ENCODE peak calls at places on chromosomes 12 and 14, in nine cellular contexts. One of them, this sample, is unnamed.

GRCh38 chr12:94689002-94689645 is 38.8 kb upstream of the TMCC3 start:
- DNase-seq in NCI-H1092 treated with DMSO at 0.1 percent for 48 hours: no peak
- DNase-seq in hepatic stellate cell: peak; percentile 19
- DNase-seq in GM19239: no peak
- DNase-seq in naive thymus-derived CD4-positive, alpha-beta T cell: no peak
- DNase-seq in epithelial cell of prostate: no peak
- DNase-seq in posterior cingulate gyrus: no peak
- DNase-seq in substantia nigra: no peak
- DNase-seq in stimulated activated CD8-positive, alpha-beta memory T cell treated with anti-CD3 and anti-CD28 coated beads, Interleukin-2, amount 100 ng/mL, for 48 hours: no peak
- DNase-seq in this sample: no peak

GRCh38 chr14:71592361-71592760 is 339.9 kb upstream of the RGS6 start:
- DNase-seq in epithelial cell of prostate: no peak
- DNase-seq in stimulated activated CD8-positive, alpha-beta memory T cell treated with anti-CD3 and anti-CD28 coated beads, Interleukin-2, amount 100 ng/mL, for 48 hours: no peak
- DNase-seq in hepatic stellate cell: no peak
- DNase-seq in GM19239: no peak
- DNase-seq in NCI-H1092 treated with DMSO at 0.1 percent for 48 hours: no peak
- DNase-seq in posterior cingulate gyrus: no peak
- DNase-seq in naive thymus-derived CD4-positive, alpha-beta T cell: no peak
- DNase-seq in substantia nigra: no peak
- DNase-seq in this sample: no peak

GRCh38 chr14:50666772-50667490 is 1.2 kb downstream of the SAV1 start:
- DNase-seq in posterior cingulate gyrus: no peak
- DNase-seq in substantia nigra: no peak
- DNase-seq in epithelial cell of prostate: no peak
- DNase-seq in GM19239: no peak
- DNase-seq in naive thymus-derived CD4-positive, alpha-beta T cell: peak; percentile 69
- DNase-seq in hepatic stellate cell: no peak
- DNase-seq in stimulated activated CD8-positive, alpha-beta memory T cell treated with anti-CD3 and anti-CD28 coated beads, Interleukin-2, amount 100 ng/mL, for 48 hours: no peak
- DNase-seq in NCI-H1092 treated with DMSO at 0.1 percent for 48 hours: peak; percentile 30
- DNase-seq in this sample: no peak

GRCh38 chr14:92473947-92474535 is 39.5 kb upstream of the RIN3 start:
- DNase-seq in substantia nigra: no peak
- DNase-seq in stimulated activated CD8-positive, alpha-beta memory T cell treated with anti-CD3 and anti-CD28 coated beads, Interleukin-2, amount 100 ng/mL, for 48 hours: no peak
- DNase-seq in naive thymus-derived CD4-positive, alpha-beta T cell: no peak
- DNase-seq in epithelial cell of prostate: no peak
- DNase-seq in posterior cingulate gyrus: no peak
- DNase-seq in GM19239: no peak
- DNase-seq in NCI-H1092 treated with DMSO at 0.1 percent for 48 hours: no peak
- DNase-seq in hepatic stellate cell: no peak
- DNase-seq in this sample: no peak

GRCh38 chr12:49873361-49873934 is 30.3 kb downstream of the FAIM2 start:
- DNase-seq in substantia nigra: no peak
- DNase-seq in naive thymus-derived CD4-positive, alpha-beta T cell: no peak
- DNase-seq in epithelial cell of prostate: no peak
- DNase-seq in posterior cingulate gyrus: no peak
- DNase-seq in stimulated activated CD8-positive, alpha-beta memory T cell treated with anti-CD3 and anti-CD28 coated beads, Interleukin-2, amount 100 ng/mL, for 48 hours: no peak
- DNase-seq in GM19239: no peak
- DNase-seq in hepatic stellate cell: no peak
- DNase-seq in NCI-H1092 treated with DMSO at 0.1 percent for 48 hours: no peak
- DNase-seq in this sample: no peak

GRCh38 chr12:47818382-47818700 is 1.4 kb downstream of the HDAC7 start:
- DNase-seq in NCI-H1092 treated with DMSO at 0.1 percent for 48 hours: no peak
- DNase-seq in posterior cingulate gyrus: no peak
- DNase-seq in hepatic stellate cell: peak; percentile 50
- DNase-seq in stimulated activated CD8-positive, alpha-beta memory T cell treated with anti-CD3 and anti-CD28 coated beads, Interleukin-2, amount 100 ng/mL, for 48 hours: no peak
- DNase-seq in naive thymus-derived CD4-positive, alpha-beta T cell: no peak
- DNase-seq in GM19239: no peak
- DNase-seq in substantia nigra: no peak
- DNase-seq in epithelial cell of prostate: no peak
- DNase-seq in this sample: no peak

GRCh38 chr14:21382886-21383847 is 652 bp downstream of the SUPT16H start:
- DNase-seq in naive thymus-derived CD4-positive, alpha-beta T cell: peak; percentile 33
- DNase-seq in posterior cingulate gyrus: no peak
- DNase-seq in epithelial cell of prostate: no peak
- DNase-seq in hepatic stellate cell: peak; percentile 51
- DNase-seq in GM19239: no peak
- DNase-seq in NCI-H1092 treated with DMSO at 0.1 percent for 48 hours: peak; percentile 74
- DNase-seq in substantia nigra: no peak
- DNase-seq in stimulated activated CD8-positive, alpha-beta memory T cell treated with anti-CD3 and anti-CD28 coated beads, Interleukin-2, amount 100 ng/mL, for 48 hours: peak; percentile 36
- DNase-seq in this sample: peak; percentile 20

GRCh38 chr14:54349713-54350112 is 47.1 kb upstream of the CDKN3 start:
- DNase-seq in GM19239: no peak
- DNase-seq in stimulated activated CD8-positive, alpha-beta memory T cell treated with anti-CD3 and anti-CD28 coated beads, Interleukin-2, amount 100 ng/mL, for 48 hours: no peak
- DNase-seq in epithelial cell of prostate: no peak
- DNase-seq in naive thymus-derived CD4-positive, alpha-beta T cell: no peak
- DNase-seq in posterior cingulate gyrus: no peak
- DNase-seq in NCI-H1092 treated with DMSO at 0.1 percent for 48 hours: peak; percentile 38
- DNase-seq in substantia nigra: no peak
- DNase-seq in hepatic stellate cell: no peak
- DNase-seq in this sample: no peak

GRCh38 chr12:8840938-8841633 is 18.7 kb downstream of the A2ML1 start:
- DNase-seq in NCI-H1092 treated with DMSO at 0.1 percent for 48 hours: no peak
- DNase-seq in GM19239: no peak
- DNase-seq in hepatic stellate cell: no peak
- DNase-seq in posterior cingulate gyrus: no peak
- DNase-seq in naive thymus-derived CD4-positive, alpha-beta T cell: no peak
- DNase-seq in stimulated activated CD8-positive, alpha-beta memory T cell treated with anti-CD3 and anti-CD28 coated beads, Interleukin-2, amount 100 ng/mL, for 48 hours: no peak
- DNase-seq in substantia nigra: no peak
- DNase-seq in epithelial cell of prostate: no peak
- DNase-seq in this sample: no peak

GRCh38 chr12:74538491-74539258 is 1.0 kb downstream of the ATXN7L3B start:
- DNase-seq in stimulated activated CD8-positive, alpha-beta memory T cell treated with anti-CD3 and anti-CD28 coated beads, Interleukin-2, amount 100 ng/mL, for 48 hours: no peak
- DNase-seq in naive thymus-derived CD4-positive, alpha-beta T cell: peak; percentile 61
- DNase-seq in GM19239: no peak
- DNase-seq in posterior cingulate gyrus: no peak
- DNase-seq in substantia nigra: no peak
- DNase-seq in hepatic stellate cell: no peak
- DNase-seq in NCI-H1092 treated with DMSO at 0.1 percent for 48 hours: no peak
- DNase-seq in epithelial cell of prostate: no peak
- DNase-seq in this sample: no peak

GRCh38 chr12:27693403-27693802 is 2.8 kb upstream of the REP15 start:
- DNase-seq in posterior cingulate gyrus: no peak
- DNase-seq in NCI-H1092 treated with DMSO at 0.1 percent for 48 hours: no peak
- DNase-seq in epithelial cell of prostate: no peak
- DNase-seq in GM19239: no peak
- DNase-seq in stimulated activated CD8-positive, alpha-beta memory T cell treated with anti-CD3 and anti-CD28 coated beads, Interleukin-2, amount 100 ng/mL, for 48 hours: no peak
- DNase-seq in naive thymus-derived CD4-positive, alpha-beta T cell: no peak
- DNase-seq in substantia nigra: no peak
- DNase-seq in hepatic stellate cell: no peak
- DNase-seq in this sample: no peak

GRCh38 chr12:48023386-48023785 is 19.1 kb upstream of the COL2A1 start:
- DNase-seq in naive thymus-derived CD4-positive, alpha-beta T cell: no peak
- DNase-seq in epithelial cell of prostate: no peak
- DNase-seq in stimulated activated CD8-positive, alpha-beta memory T cell treated with anti-CD3 and anti-CD28 coated beads, Interleukin-2, amount 100 ng/mL, for 48 hours: no peak
- DNase-seq in posterior cingulate gyrus: no peak
- DNase-seq in GM19239: no peak
- DNase-seq in NCI-H1092 treated with DMSO at 0.1 percent for 48 hours: peak; percentile 53
- DNase-seq in substantia nigra: no peak
- DNase-seq in hepatic stellate cell: no peak
- DNase-seq in this sample: no peak

GRCh38 chr12:6927999-6928702 is 392 bp downstream of the ATN1 start:
- DNase-seq in posterior cingulate gyrus: no peak
- DNase-seq in GM19239: no peak
- DNase-seq in epithelial cell of prostate: no peak
- DNase-seq in hepatic stellate cell: no peak
- DNase-seq in substantia nigra: no peak
- DNase-seq in naive thymus-derived CD4-positive, alpha-beta T cell: no peak
- DNase-seq in NCI-H1092 treated with DMSO at 0.1 percent for 48 hours: no peak
- DNase-seq in stimulated activated CD8-positive, alpha-beta memory T cell treated with anti-CD3 and anti-CD28 coated beads, Interleukin-2, amount 100 ng/mL, for 48 hours: no peak
- DNase-seq in this sample: peak; percentile 56

GRCh38 chr12:54000105-54000773 is at the start of gene HOXC9:
- DNase-seq in hepatic stellate cell: no peak
- DNase-seq in stimulated activated CD8-positive, alpha-beta memory T cell treated with anti-CD3 and anti-CD28 coated beads, Interleukin-2, amount 100 ng/mL, for 48 hours: no peak
- DNase-seq in NCI-H1092 treated with DMSO at 0.1 percent for 48 hours: no peak
- DNase-seq in naive thymus-derived CD4-positive, alpha-beta T cell: no peak
- DNase-seq in epithelial cell of prostate: no peak
- DNase-seq in GM19239: no peak
- DNase-seq in posterior cingulate gyrus: no peak
- DNase-seq in substantia nigra: no peak
- DNase-seq in this sample: no peak

GRCh38 chr12:74963304-74963703 is 246.3 kb downstream of the KCNC2 start:
- DNase-seq in stimulated activated CD8-positive, alpha-beta memory T cell treated with anti-CD3 and anti-CD28 coated beads, Interleukin-2, amount 100 ng/mL, for 48 hours: no peak
- DNase-seq in hepatic stellate cell: no peak
- DNase-seq in substantia nigra: no peak
- DNase-seq in NCI-H1092 treated with DMSO at 0.1 percent for 48 hours: no peak
- DNase-seq in GM19239: no peak
- DNase-seq in epithelial cell of prostate: no peak
- DNase-seq in naive thymus-derived CD4-positive, alpha-beta T cell: no peak
- DNase-seq in posterior cingulate gyrus: no peak
- DNase-seq in this sample: no peak

GRCh38 chr12:120709976-120710804 is at the start of gene UNC119B:
- DNase-seq in posterior cingulate gyrus: peak; percentile 73
- DNase-seq in substantia nigra: peak; percentile 30
- DNase-seq in epithelial cell of prostate: no peak
- DNase-seq in GM19239: peak; percentile 71
- DNase-seq in stimulated activated CD8-positive, alpha-beta memory T cell treated with anti-CD3 and anti-CD28 coated beads, Interleukin-2, amount 100 ng/mL, for 48 hours: peak; percentile 67
- DNase-seq in hepatic stellate cell: peak; percentile 83
- DNase-seq in NCI-H1092 treated with DMSO at 0.1 percent for 48 hours: peak; percentile 17
- DNase-seq in naive thymus-derived CD4-positive, alpha-beta T cell: peak; percentile 62
- DNase-seq in this sample: peak; percentile 86

GRCh38 chr14:74402264-74403251 is 23.5 kb downstream of the SYNDIG1L start:
- DNase-seq in posterior cingulate gyrus: no peak
- DNase-seq in epithelial cell of prostate: no peak
- DNase-seq in GM19239: no peak
- DNase-seq in naive thymus-derived CD4-positive, alpha-beta T cell: no peak
- DNase-seq in hepatic stellate cell: no peak
- DNase-seq in substantia nigra: no peak
- DNase-seq in stimulated activated CD8-positive, alpha-beta memory T cell treated with anti-CD3 and anti-CD28 coated beads, Interleukin-2, amount 100 ng/mL, for 48 hours: no peak
- DNase-seq in NCI-H1092 treated with DMSO at 0.1 percent for 48 hours: no peak
- DNase-seq in this sample: no peak

GRCh38 chr12:124686001-124686884 is 118.8 kb upstream of the NCOR2 start:
- DNase-seq in posterior cingulate gyrus: no peak
- DNase-seq in epithelial cell of prostate: no peak
- DNase-seq in naive thymus-derived CD4-positive, alpha-beta T cell: no peak
- DNase-seq in stimulated activated CD8-positive, alpha-beta memory T cell treated with anti-CD3 and anti-CD28 coated beads, Interleukin-2, amount 100 ng/mL, for 48 hours: no peak
- DNase-seq in NCI-H1092 treated with DMSO at 0.1 percent for 48 hours: no peak
- DNase-seq in GM19239: no peak
- DNase-seq in hepatic stellate cell: peak; percentile 71
- DNase-seq in substantia nigra: no peak
- DNase-seq in this sample: no peak

GRCh38 chr12:13452955-13453570 is 256.5 kb downstream of the EMP1 start:
- DNase-seq in posterior cingulate gyrus: no peak
- DNase-seq in naive thymus-derived CD4-positive, alpha-beta T cell: no peak
- DNase-seq in NCI-H1092 treated with DMSO at 0.1 percent for 48 hours: peak; percentile 39
- DNase-seq in hepatic stellate cell: no peak
- DNase-seq in substantia nigra: no peak
- DNase-seq in GM19239: no peak
- DNase-seq in epithelial cell of prostate: no peak
- DNase-seq in stimulated activated CD8-positive, alpha-beta memory T cell treated with anti-CD3 and anti-CD28 coated beads, Interleukin-2, amount 100 ng/mL, for 48 hours: no peak
- DNase-seq in this sample: no peak

GRCh38 chr14:105475269-105475915 is 771 bp downstream of the CRIP2 start:
- DNase-seq in stimulated activated CD8-positive, alpha-beta memory T cell treated with anti-CD3 and anti-CD28 coated beads, Interleukin-2, amount 100 ng/mL, for 48 hours: no peak
- DNase-seq in naive thymus-derived CD4-positive, alpha-beta T cell: no peak
- DNase-seq in epithelial cell of prostate: no peak
- DNase-seq in GM19239: no peak
- DNase-seq in posterior cingulate gyrus: no peak
- DNase-seq in hepatic stellate cell: peak; percentile 64
- DNase-seq in NCI-H1092 treated with DMSO at 0.1 percent for 48 hours: peak; percentile 71
- DNase-seq in substantia nigra: no peak
- DNase-seq in this sample: no peak

GRCh38 chr12:12872139-12872933 is 19.0 kb upstream of the GPRC5A start:
- DNase-seq in hepatic stellate cell: peak; percentile 58
- DNase-seq in naive thymus-derived CD4-positive, alpha-beta T cell: no peak
- DNase-seq in substantia nigra: no peak
- DNase-seq in posterior cingulate gyrus: no peak
- DNase-seq in NCI-H1092 treated with DMSO at 0.1 percent for 48 hours: no peak
- DNase-seq in epithelial cell of prostate: peak; percentile 96
- DNase-seq in GM19239: no peak
- DNase-seq in stimulated activated CD8-positive, alpha-beta memory T cell treated with anti-CD3 and anti-CD28 coated beads, Interleukin-2, amount 100 ng/mL, for 48 hours: no peak
- DNase-seq in this sample: no peak

GRCh38 chr12:45214739-45215418 is 1.0 kb upstream of the ANO6 start:
- DNase-seq in substantia nigra: no peak
- DNase-seq in epithelial cell of prostate: no peak
- DNase-seq in stimulated activated CD8-positive, alpha-beta memory T cell treated with anti-CD3 and anti-CD28 coated beads, Interleukin-2, amount 100 ng/mL, for 48 hours: no peak
- DNase-seq in posterior cingulate gyrus: no peak
- DNase-seq in GM19239: no peak
- DNase-seq in hepatic stellate cell: no peak
- DNase-seq in NCI-H1092 treated with DMSO at 0.1 percent for 48 hours: no peak
- DNase-seq in naive thymus-derived CD4-positive, alpha-beta T cell: no peak
- DNase-seq in this sample: no peak

GRCh38 chr14:20417250-20418186 is 4.2 kb upstream of the TEP1 start:
- DNase-seq in NCI-H1092 treated with DMSO at 0.1 percent for 48 hours: peak; percentile 75
- DNase-seq in stimulated activated CD8-positive, alpha-beta memory T cell treated with anti-CD3 and anti-CD28 coated beads, Interleukin-2, amount 100 ng/mL, for 48 hours: no peak
- DNase-seq in GM19239: no peak
- DNase-seq in naive thymus-derived CD4-positive, alpha-beta T cell: no peak
- DNase-seq in posterior cingulate gyrus: no peak
- DNase-seq in substantia nigra: no peak
- DNase-seq in hepatic stellate cell: no peak
- DNase-seq in epithelial cell of prostate: no peak
- DNase-seq in this sample: no peak

GRCh38 chr14:80946187-80946586 is 4.6 kb upstream of the CEP128 start:
- DNase-seq in naive thymus-derived CD4-positive, alpha-beta T cell: no peak
- DNase-seq in posterior cingulate gyrus: no peak
- DNase-seq in stimulated activated CD8-positive, alpha-beta memory T cell treated with anti-CD3 and anti-CD28 coated beads, Interleukin-2, amount 100 ng/mL, for 48 hours: no peak
- DNase-seq in NCI-H1092 treated with DMSO at 0.1 percent for 48 hours: no peak
- DNase-seq in GM19239: no peak
- DNase-seq in epithelial cell of prostate: peak; percentile 45
- DNase-seq in hepatic stellate cell: no peak
- DNase-seq in substantia nigra: no peak
- DNase-seq in this sample: no peak

GRCh38 chr14:66600416-66600815 is 92.5 kb downstream of the GPHN start:
- DNase-seq in GM19239: no peak
- DNase-seq in posterior cingulate gyrus: no peak
- DNase-seq in substantia nigra: no peak
- DNase-seq in epithelial cell of prostate: no peak
- DNase-seq in naive thymus-derived CD4-positive, alpha-beta T cell: no peak
- DNase-seq in stimulated activated CD8-positive, alpha-beta memory T cell treated with anti-CD3 and anti-CD28 coated beads, Interleukin-2, amount 100 ng/mL, for 48 hours: no peak
- DNase-seq in NCI-H1092 treated with DMSO at 0.1 percent for 48 hours: no peak
- DNase-seq in hepatic stellate cell: no peak
- DNase-seq in this sample: no peak

GRCh38 chr12:116248930-116249329 is 28.6 kb downstream of the MED13L start:
- DNase-seq in stimulated activated CD8-positive, alpha-beta memory T cell treated with anti-CD3 and anti-CD28 coated beads, Interleukin-2, amount 100 ng/mL, for 48 hours: no peak
- DNase-seq in substantia nigra: no peak
- DNase-seq in hepatic stellate cell: no peak
- DNase-seq in naive thymus-derived CD4-positive, alpha-beta T cell: no peak
- DNase-seq in NCI-H1092 treated with DMSO at 0.1 percent for 48 hours: no peak
- DNase-seq in GM19239: no peak
- DNase-seq in epithelial cell of prostate: no peak
- DNase-seq in posterior cingulate gyrus: no peak
- DNase-seq in this sample: no peak

GRCh38 chr12:1593232-1594044 is 943 bp downstream of the FBXL14 start:
- DNase-seq in NCI-H1092 treated with DMSO at 0.1 percent for 48 hours: peak; percentile 49
- DNase-seq in hepatic stellate cell: no peak
- DNase-seq in substantia nigra: no peak
- DNase-seq in epithelial cell of prostate: no peak
- DNase-seq in naive thymus-derived CD4-positive, alpha-beta T cell: peak; percentile 66
- DNase-seq in stimulated activated CD8-positive, alpha-beta memory T cell treated with anti-CD3 and anti-CD28 coated beads, Interleukin-2, amount 100 ng/mL, for 48 hours: no peak
- DNase-seq in GM19239: no peak
- DNase-seq in posterior cingulate gyrus: peak; percentile 38
- DNase-seq in this sample: no peak

GRCh38 chr12:123963829-123964228 is 8.8 kb downstream of the CCDC92 start:
- DNase-seq in posterior cingulate gyrus: no peak
- DNase-seq in substantia nigra: no peak
- DNase-seq in GM19239: no peak
- DNase-seq in naive thymus-derived CD4-positive, alpha-beta T cell: no peak
- DNase-seq in hepatic stellate cell: no peak
- DNase-seq in stimulated activated CD8-positive, alpha-beta memory T cell treated with anti-CD3 and anti-CD28 coated beads, Interleukin-2, amount 100 ng/mL, for 48 hours: no peak
- DNase-seq in epithelial cell of prostate: no peak
- DNase-seq in NCI-H1092 treated with DMSO at 0.1 percent for 48 hours: no peak
- DNase-seq in this sample: no peak

GRCh38 chr12:15701212-15701611 is 88.0 kb downstream of the EPS8 start:
- DNase-seq in posterior cingulate gyrus: no peak
- DNase-seq in epithelial cell of prostate: no peak
- DNase-seq in GM19239: no peak
- DNase-seq in NCI-H1092 treated with DMSO at 0.1 percent for 48 hours: no peak
- DNase-seq in naive thymus-derived CD4-positive, alpha-beta T cell: no peak
- DNase-seq in stimulated activated CD8-positive, alpha-beta memory T cell treated with anti-CD3 and anti-CD28 coated beads, Interleukin-2, amount 100 ng/mL, for 48 hours: no peak
- DNase-seq in substantia nigra: no peak
- DNase-seq in hepatic stellate cell: no peak
- DNase-seq in this sample: no peak

GRCh38 chr12:1855241-1855640 is 34.9 kb downstream of the LRTM2 start:
- DNase-seq in NCI-H1092 treated with DMSO at 0.1 percent for 48 hours: no peak
- DNase-seq in GM19239: no peak
- DNase-seq in stimulated activated CD8-positive, alpha-beta memory T cell treated with anti-CD3 and anti-CD28 coated beads, Interleukin-2, amount 100 ng/mL, for 48 hours: no peak
- DNase-seq in hepatic stellate cell: no peak
- DNase-seq in naive thymus-derived CD4-positive, alpha-beta T cell: no peak
- DNase-seq in substantia nigra: no peak
- DNase-seq in posterior cingulate gyrus: no peak
- DNase-seq in epithelial cell of prostate: no peak
- DNase-seq in this sample: no peak

GRCh38 chr12:57815177-57816000 is 3.1 kb downstream of the AVIL start:
- DNase-seq in substantia nigra: no peak
- DNase-seq in stimulated activated CD8-positive, alpha-beta memory T cell treated with anti-CD3 and anti-CD28 coated beads, Interleukin-2, amount 100 ng/mL, for 48 hours: no peak
- DNase-seq in naive thymus-derived CD4-positive, alpha-beta T cell: no peak
- DNase-seq in GM19239: no peak
- DNase-seq in epithelial cell of prostate: no peak
- DNase-seq in NCI-H1092 treated with DMSO at 0.1 percent for 48 hours: no peak
- DNase-seq in posterior cingulate gyrus: no peak
- DNase-seq in hepatic stellate cell: no peak
- DNase-seq in this sample: no peak

This sample was measured in GM12892.